ENCODE peak calls at places on chromosomes 16 and 17, in seven cellular contexts. One of them, this sample, is unnamed.

GRCh38 chr17:41635121-41636097 is 11.0 kb upstream of the KRT17 start:
- DNase-seq in D341Med: peak
- DNase-seq in amniotic stem cell: no peak
- DNase-seq in Kasumi-1: no peak
- DNase-seq in SHP77: no peak
- DNase-seq in right cardiac atrium: peak
- DNase-seq in germinal center: no peak
- DNase-seq in this sample: no peak

GRCh38 chr17:44385287-44386181 is 3.9 kb downstream of the ITGA2B start:
- DNase-seq in right cardiac atrium: peak
- DNase-seq in germinal center: peak
- DNase-seq in Kasumi-1: peak
- DNase-seq in SHP77: peak
- DNase-seq in D341Med: peak
- DNase-seq in amniotic stem cell: peak
- DNase-seq in this sample: peak

GRCh38 chr16:15772579-15773293 is 84.1 kb downstream of the MYH11 start:
- DNase-seq in Kasumi-1: no peak
- DNase-seq in right cardiac atrium: no peak
- DNase-seq in D341Med: no peak
- DNase-seq in amniotic stem cell: no peak
- DNase-seq in SHP77: no peak
- DNase-seq in germinal center: no peak
- DNase-seq in this sample: no peak

GRCh38 chr16:88695218-88695617 is 8.9 kb upstream of the SNAI3 start:
- DNase-seq in SHP77: no peak
- DNase-seq in right cardiac atrium: peak
- DNase-seq in amniotic stem cell: no peak
- DNase-seq in D341Med: no peak
- DNase-seq in Kasumi-1: no peak
- DNase-seq in germinal center: no peak
- DNase-seq in this sample: no peak

GRCh38 chr17:20092973-20093626 is 83.9 kb downstream of the SPECC1 start:
- DNase-seq in right cardiac atrium: no peak
- DNase-seq in amniotic stem cell: no peak
- DNase-seq in germinal center: no peak
- DNase-seq in Kasumi-1: no peak
- DNase-seq in SHP77: peak
- DNase-seq in D341Med: no peak
- DNase-seq in this sample: no peak

GRCh38 chr17:43766413-43767052 is 7.9 kb upstream of the SOST start:
- DNase-seq in D341Med: peak
- DNase-seq in Kasumi-1: peak
- DNase-seq in germinal center: peak
- DNase-seq in amniotic stem cell: no peak
- DNase-seq in SHP77: peak
- DNase-seq in right cardiac atrium: peak
- DNase-seq in this sample: peak

GRCh38 chr16:69471121-69471520 is 46.7 kb downstream of the CYB5B start:
- DNase-seq in D341Med: no peak
- DNase-seq in amniotic stem cell: no peak
- DNase-seq in right cardiac atrium: no peak
- DNase-seq in SHP77: no peak
- DNase-seq in germinal center: no peak
- DNase-seq in Kasumi-1: no peak
- DNase-seq in this sample: no peak

GRCh38 chr16:28291651-28292626 is at the start of gene SBK1:
- DNase-seq in Kasumi-1: peak
- DNase-seq in D341Med: peak
- DNase-seq in right cardiac atrium: peak
- DNase-seq in SHP77: peak
- DNase-seq in amniotic stem cell: peak
- DNase-seq in germinal center: peak
- DNase-seq in this sample: peak

GRCh38 chr17:60652484-60653247 is 25.0 kb upstream of the BCAS3 start:
- DNase-seq in Kasumi-1: peak
- DNase-seq in D341Med: no peak
- DNase-seq in right cardiac atrium: no peak
- DNase-seq in SHP77: no peak
- DNase-seq in amniotic stem cell: no peak
- DNase-seq in germinal center: peak
- DNase-seq in this sample: no peak

GRCh38 chr16:85443116-85443515 is 170.0 kb upstream of the GSE1 start:
- DNase-seq in germinal center: no peak
- DNase-seq in SHP77: no peak
- DNase-seq in right cardiac atrium: no peak
- DNase-seq in amniotic stem cell: no peak
- DNase-seq in D341Med: no peak
- DNase-seq in Kasumi-1: no peak
- DNase-seq in this sample: no peak

GRCh38 chr17:41535764-41536481 is 7.8 kb upstream of the KRT19 start:
- DNase-seq in amniotic stem cell: no peak
- DNase-seq in right cardiac atrium: no peak
- DNase-seq in D341Med: no peak
- DNase-seq in germinal center: no peak
- DNase-seq in SHP77: no peak
- DNase-seq in Kasumi-1: no peak
- DNase-seq in this sample: no peak

GRCh38 chr16:89102035-89102776 is 8.6 kb downstream of the ACSF3 start:
- DNase-seq in right cardiac atrium: peak
- DNase-seq in D341Med: no peak
- DNase-seq in Kasumi-1: no peak
- DNase-seq in germinal center: no peak
- DNase-seq in SHP77: no peak
- DNase-seq in amniotic stem cell: no peak
- DNase-seq in this sample: no peak

GRCh38 chr17:61248399-61248798 is 151.2 kb upstream of the TBX2 start:
- DNase-seq in germinal center: no peak
- DNase-seq in amniotic stem cell: no peak
- DNase-seq in right cardiac atrium: no peak
- DNase-seq in Kasumi-1: no peak
- DNase-seq in D341Med: no peak
- DNase-seq in SHP77: no peak
- DNase-seq in this sample: no peak

GRCh38 chr17:79231766-79232287 is 157.2 kb downstream of the ENGASE start:
- DNase-seq in SHP77: no peak
- DNase-seq in D341Med: no peak
- DNase-seq in Kasumi-1: no peak
- DNase-seq in germinal center: no peak
- DNase-seq in amniotic stem cell: no peak
- DNase-seq in right cardiac atrium: no peak
- DNase-seq in this sample: no peak

GRCh38 chr17:4742629-4743028 is 2.9 kb upstream of the CXCL16 start:
- DNase-seq in Kasumi-1: no peak
- DNase-seq in germinal center: no peak
- DNase-seq in SHP77: peak
- DNase-seq in amniotic stem cell: no peak
- DNase-seq in right cardiac atrium: no peak
- DNase-seq in D341Med: no peak
- DNase-seq in this sample: no peak

GRCh38 chr16:66311306-66311705 is 55.2 kb upstream of the CDH5 start:
- DNase-seq in D341Med: no peak
- DNase-seq in germinal center: no peak
- DNase-seq in Kasumi-1: no peak
- DNase-seq in SHP77: no peak
- DNase-seq in right cardiac atrium: no peak
- DNase-seq in amniotic stem cell: no peak
- DNase-seq in this sample: no peak

GRCh38 chr17:72090108-72090507 is 30.7 kb upstream of the SOX9 start:
- DNase-seq in Kasumi-1: no peak
- DNase-seq in D341Med: no peak
- DNase-seq in amniotic stem cell: no peak
- DNase-seq in germinal center: no peak
- DNase-seq in SHP77: no peak
- DNase-seq in right cardiac atrium: peak
- DNase-seq in this sample: no peak

GRCh38 chr16:85564277-85565051 is 48.7 kb upstream of the GSE1 start:
- DNase-seq in SHP77: no peak
- DNase-seq in amniotic stem cell: no peak
- DNase-seq in germinal center: no peak
- DNase-seq in Kasumi-1: peak
- DNase-seq in right cardiac atrium: peak
- DNase-seq in D341Med: no peak
- DNase-seq in this sample: no peak

GRCh38 chr17:41620583-41621434 is 3.6 kb downstream of the KRT17 start:
- DNase-seq in amniotic stem cell: no peak
- DNase-seq in right cardiac atrium: no peak
- DNase-seq in D341Med: no peak
- DNase-seq in Kasumi-1: no peak
- DNase-seq in SHP77: no peak
- DNase-seq in germinal center: no peak
- DNase-seq in this sample: no peak

GRCh38 chr16:54305066-54305465 is 18.5 kb upstream of the IRX3 start:
- DNase-seq in amniotic stem cell: no peak
- DNase-seq in Kasumi-1: no peak
- DNase-seq in SHP77: no peak
- DNase-seq in right cardiac atrium: no peak
- DNase-seq in D341Med: no peak
- DNase-seq in germinal center: no peak
- DNase-seq in this sample: no peak

GRCh38 chr16:62954144-62955032 is 918.1 kb upstream of the CDH8 start:
- DNase-seq in right cardiac atrium: no peak
- DNase-seq in amniotic stem cell: no peak
- DNase-seq in Kasumi-1: no peak
- DNase-seq in D341Med: no peak
- DNase-seq in SHP77: no peak
- DNase-seq in germinal center: no peak
- DNase-seq in this sample: no peak

GRCh38 chr17:13510062-13510461 is 91.7 kb downstream of the HS3ST3A1 start:
- DNase-seq in Kasumi-1: no peak
- DNase-seq in germinal center: no peak
- DNase-seq in right cardiac atrium: no peak
- DNase-seq in amniotic stem cell: no peak
- DNase-seq in SHP77: peak
- DNase-seq in D341Med: no peak
- DNase-seq in this sample: no peak

GRCh38 chr16:11759163-11759834 is 16.6 kb upstream of the TXNDC11 start:
- DNase-seq in right cardiac atrium: no peak
- DNase-seq in SHP77: no peak
- DNase-seq in D341Med: peak
- DNase-seq in amniotic stem cell: no peak
- DNase-seq in germinal center: no peak
- DNase-seq in Kasumi-1: no peak
- DNase-seq in this sample: peak

GRCh38 chr17:34205401-34205800 is 49.7 kb upstream of the CCL2 start:
- DNase-seq in Kasumi-1: no peak
- DNase-seq in right cardiac atrium: no peak
- DNase-seq in D341Med: no peak
- DNase-seq in germinal center: no peak
- DNase-seq in amniotic stem cell: no peak
- DNase-seq in SHP77: no peak
- DNase-seq in this sample: no peak

GRCh38 chr17:40026816-40027613 is 11.8 kb downstream of the CSF3 start:
- DNase-seq in germinal center: peak
- DNase-seq in Kasumi-1: peak
- DNase-seq in right cardiac atrium: peak
- DNase-seq in amniotic stem cell: peak
- DNase-seq in SHP77: peak
- DNase-seq in D341Med: peak
- DNase-seq in this sample: peak

GRCh38 chr16:85392756-85393673 is 220.1 kb upstream of the GSE1 start:
- DNase-seq in amniotic stem cell: no peak
- DNase-seq in right cardiac atrium: peak
- DNase-seq in SHP77: no peak
- DNase-seq in D341Med: no peak
- DNase-seq in germinal center: no peak
- DNase-seq in Kasumi-1: no peak
- DNase-seq in this sample: no peak

GRCh38 chr16:65786916-65787315 is 579.6 kb upstream of the CDH5 start:
- DNase-seq in SHP77: no peak
- DNase-seq in right cardiac atrium: peak
- DNase-seq in D341Med: peak
- DNase-seq in Kasumi-1: no peak
- DNase-seq in germinal center: no peak
- DNase-seq in amniotic stem cell: no peak
- DNase-seq in this sample: no peak

GRCh38 chr16:47613251-47613650 is 152.1 kb downstream of the PHKB start:
- DNase-seq in Kasumi-1: no peak
- DNase-seq in germinal center: no peak
- DNase-seq in amniotic stem cell: no peak
- DNase-seq in right cardiac atrium: no peak
- DNase-seq in D341Med: no peak
- DNase-seq in SHP77: no peak
- DNase-seq in this sample: no peak

GRCh38 chr16:87550510-87550961 is 51.8 kb upstream of the JPH3 start:
- DNase-seq in amniotic stem cell: no peak
- DNase-seq in SHP77: no peak
- DNase-seq in Kasumi-1: no peak
- DNase-seq in right cardiac atrium: peak
- DNase-seq in D341Med: peak
- DNase-seq in germinal center: peak
- DNase-seq in this sample: no peak

GRCh38 chr16:88702364-88703210 is 3.6 kb downstream of the RNF166 start:
- DNase-seq in amniotic stem cell: no peak
- DNase-seq in germinal center: no peak
- DNase-seq in right cardiac atrium: no peak
- DNase-seq in SHP77: no peak
- DNase-seq in Kasumi-1: peak
- DNase-seq in D341Med: no peak
- DNase-seq in this sample: no peak

GRCh38 chr17:27633312-27634025 is 2.5 kb downstream of the LGALS9 start:
- DNase-seq in right cardiac atrium: peak
- DNase-seq in germinal center: no peak
- DNase-seq in SHP77: no peak
- DNase-seq in Kasumi-1: no peak
- DNase-seq in D341Med: peak
- DNase-seq in amniotic stem cell: no peak
- DNase-seq in this sample: no peak

GRCh38 chr16:80828495-80828894 is 24.1 kb upstream of the CDYL2 start:
- DNase-seq in SHP77: no peak
- DNase-seq in germinal center: no peak
- DNase-seq in Kasumi-1: no peak
- DNase-seq in amniotic stem cell: no peak
- DNase-seq in right cardiac atrium: no peak
- DNase-seq in D341Med: no peak
- DNase-seq in this sample: no peak

GRCh38 chr17:76899414-76899813 is 31.2 kb downstream of the MGAT5B start:
- DNase-seq in SHP77: no peak
- DNase-seq in amniotic stem cell: no peak
- DNase-seq in right cardiac atrium: no peak
- DNase-seq in D341Med: no peak
- DNase-seq in germinal center: no peak
- DNase-seq in Kasumi-1: no peak
- DNase-seq in this sample: no peak

GRCh38 chr17:40283662-40284061 is 4.0 kb upstream of the CDC6 start:
- DNase-seq in SHP77: no peak
- DNase-seq in germinal center: no peak
- DNase-seq in amniotic stem cell: peak
- DNase-seq in right cardiac atrium: no peak
- DNase-seq in Kasumi-1: no peak
- DNase-seq in D341Med: no peak
- DNase-seq in this sample: no peak

GRCh38 chr17:81329279-81329926 is 34.3 kb upstream of the SLC38A10 start:
- DNase-seq in SHP77: peak
- DNase-seq in germinal center: no peak
- DNase-seq in right cardiac atrium: peak
- DNase-seq in amniotic stem cell: peak
- DNase-seq in D341Med: no peak
- DNase-seq in Kasumi-1: peak
- DNase-seq in this sample: no peak

This sample was measured in NCI-H1105.